ENCODE peak calls at places on chromosomes 12 and 14, in seven cellular contexts. G is H9, S is body of pancreas, Q is pancreas, X is GM23248, H is thoracic aorta, J is dorsolateral prefrontal cortex. N is an unnamed sample. For H3K27me3, the result is how much of the 10 kb centered on the place peaks cover.

GRCh38 chr14:68470361-68470760 is 322.5 kb downstream of the ZFP36L1 start:
- DNase-seq in X (peak), Q (no peak), H (no peak), G (no peak), J (no peak), S (no peak), N (no peak)

GRCh38 chr14:100234511-100234910 is 4.4 kb upstream of the YY1 start:
- DNase-seq in G (no peak), S (no peak), J (no peak), Q (no peak), H (no peak), X (no peak), N (no peak)

GRCh38 chr14:101584049-101584859 is 23.0 kb downstream of the DIO3 start:
- DNase-seq in X (peak), J (no peak), S (no peak), Q (no peak), H (no peak), G (no peak), N (no peak)

GRCh38 chr12:52093346-52093745 is 13.8 kb downstream of the SMIM41 start:
- DNase-seq in G (no peak), H (no peak), S (peak), Q (peak), X (no peak), J (no peak), N (no peak)

GRCh38 chr12:132475304-132476037 is 14.5 kb upstream of the FBRSL1 start:
- DNase-seq in X (peak), Q (no peak), S (no peak), G (no peak), J (no peak), H (no peak), N (no peak)

GRCh38 chr12:52207895-52208294 is 16.1 kb upstream of the KRT80 start:
- DNase-seq in J (peak), S (peak), X (peak), H (no peak), Q (peak), G (no peak), N (no peak)

GRCh38 chr12:110546339-110546738 is 36.8 kb downstream of the PPTC7 start:
- DNase-seq in S (no peak), G (no peak), Q (no peak), H (no peak), J (no peak), X (peak), N (no peak)

GRCh38 chr14:87133073-87133815 is 859.7 kb downstream of the GALC start:
- DNase-seq in Q (no peak), X (peak), J (no peak), G (no peak), S (no peak), H (no peak), N (peak)

GRCh38 chr14:100529561-100530031 is 57.6 kb downstream of the BEGAIN start:
- DNase-seq in H (no peak), X (no peak), G (peak), Q (no peak), J (no peak), S (peak), N (no peak)

GRCh38 chr14:73567365-73567764 is 1.6 kb upstream of the ACOT2 start:
- DNase-seq in X (no peak), J (no peak), S (no peak), Q (no peak), H (no peak), G (no peak), N (no peak)

GRCh38 chr14:73567951-73568885 is 795 bp upstream of the ACOT2 start:
- DNase-seq in H (no peak), X (peak), S (no peak), J (peak), G (no peak), Q (no peak), N (no peak)
- H3K27me3 ChIP-seq in H (under half), X (under half), S (under half), J (under half), G (under half), Q (under half), N (under half)

GRCh38 chr12:57471661-57472060 is 8.0 kb downstream of the ARHGAP9 start:
- DNase-seq in H (no peak), J (no peak), Q (no peak), S (no peak), X (no peak), G (no peak), N (no peak)
- H3K27me3 ChIP-seq in H (under half), J (under half), Q (under half), S (under half), X (under half), G (under half), N (under half)

GRCh38 chr12:100715976-100716657 is 78.5 kb upstream of the ANO4 start:
- DNase-seq in S (no peak), H (no peak), Q (no peak), X (no peak), G (peak), J (no peak), N (no peak)

GRCh38 chr12:100716949-100717732 is 77.4 kb upstream of the ANO4 start:
- DNase-seq in H (no peak), Q (no peak), G (peak), X (peak), J (no peak), S (no peak), N (no peak)

GRCh38 chr12:100718212-100718611 is 76.4 kb upstream of the ANO4 start:
- DNase-seq in S (no peak), G (no peak), H (no peak), Q (no peak), X (peak), J (no peak), N (no peak)

GRCh38 chr12:100717733-100718067 is 76.9 kb upstream of the ANO4 start:
- DNase-seq in S (no peak), Q (no peak), X (peak), J (no peak), H (no peak), G (no peak), N (no peak)

DNA sequence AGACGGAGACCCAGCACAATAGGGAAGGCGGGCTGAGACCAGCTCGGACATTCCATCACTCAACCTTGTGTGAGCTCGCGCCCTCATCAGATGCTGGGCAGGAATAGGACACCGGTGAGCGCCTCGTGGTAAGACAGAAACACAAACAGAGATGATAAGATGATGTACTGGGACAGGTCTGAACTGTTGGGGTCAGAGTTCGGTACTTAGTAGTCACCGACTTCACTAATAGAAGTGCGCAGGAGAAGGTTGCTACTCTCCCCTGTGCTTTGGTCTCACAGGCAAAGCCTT is 78.0 kb upstream of the ANO4 start:
- DNase-seq in J (no peak), G (peak), X (peak), H (no peak), S (no peak), Q (no peak), N (no peak)
- H3K27me3 ChIP-seq in J (half or more), G (under half), X (under half), H (under half), S (under half), Q (under half), N (under half)

DNA sequence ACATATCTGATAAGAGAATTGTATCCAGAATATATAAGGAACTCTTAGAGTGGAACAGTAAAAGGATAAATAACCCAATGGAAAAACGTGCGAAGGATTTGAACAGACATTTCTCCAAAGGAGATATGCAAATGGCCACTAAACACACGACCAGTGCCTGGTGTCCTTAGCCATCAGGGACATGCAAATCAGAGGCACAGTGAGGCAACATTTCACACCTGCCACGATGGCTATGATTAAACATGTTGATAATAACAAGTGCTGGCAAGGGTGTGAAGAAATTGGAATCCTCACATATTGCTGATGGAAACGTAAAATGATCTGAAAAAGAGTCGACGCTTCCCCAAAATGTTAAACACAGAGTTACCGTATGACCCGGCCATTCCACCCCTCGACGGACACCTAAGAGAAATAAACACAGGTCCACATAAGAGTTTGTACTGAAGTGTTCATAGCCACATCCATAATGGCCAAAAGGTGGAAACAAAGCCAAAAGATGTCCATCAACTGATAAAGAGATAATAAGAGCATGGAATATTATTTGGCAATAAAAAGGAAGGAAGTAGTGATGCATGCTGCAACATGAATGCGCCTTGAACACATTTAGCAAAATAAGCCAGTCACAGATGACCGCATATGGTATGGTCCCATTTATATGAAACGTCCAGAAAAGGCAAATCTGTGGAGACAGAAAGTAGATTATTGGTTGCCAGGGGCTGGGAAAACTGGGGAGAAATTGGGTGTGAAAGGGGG is 6.3 kb upstream of the TMEM121 start:
- DNase-seq in G (no peak), X (no peak), H (no peak), S (no peak), J (no peak), Q (no peak), N (no peak)
- H3K27me3 ChIP-seq in G (under half), X (under half), H (under half), S (under half), J (under half), Q (under half), N (under half)

GRCh38 chr12:57218030-57218853 is 1.6 kb downstream of the NXPH4 start:
- DNase-seq in G (no peak), Q (no peak), S (no peak), X (peak), H (no peak), J (no peak), N (no peak)
- H3K27me3 ChIP-seq in G (half or more), Q (under half), S (under half), X (under half), H (under half), J (half or more), N (under half)